ENCODE peak calls at places on chromosomes 5 and 9, in eight cellular contexts. L, H, N, V, Z, E, C and D are unnamed samples.

GRCh38 chr5:132103380-132103951 is 29.9 kb downstream of the CSF2 start:
- DNase-seq in L (peak; percentile 94), H (peak; percentile 76), N (peak; percentile 88), V (peak; percentile 86), Z (no peak), E (peak; percentile 81), C (peak; percentile 17), D (peak; percentile 89)

GRCh38 chr5:124956471-124957029 is 210.1 kb upstream of the ZNF608 start:
- DNase-seq in L (no peak), H (no peak), N (no peak), V (no peak), Z (no peak), E (no peak), C (no peak), D (peak; percentile 64)

GRCh38 chr5:131534995-131535394 is 100.0 kb downstream of the RAPGEF6 start:
- DNase-seq in L (no peak), H (no peak), N (no peak), V (no peak), Z (no peak), E (no peak), C (no peak), D (no peak)

GRCh38 chr5:150540615-150541396 is 32.9 kb downstream of the NDST1 start:
- DNase-seq in L (peak; percentile 95), H (no peak), N (peak; percentile 97), V (no peak), Z (no peak), E (no peak), C (peak; percentile 81), D (no peak)

GRCh38 chr9:15135167-15135792 is 171.7 kb downstream of the TTC39B start:
- DNase-seq in L (peak; percentile 48), H (no peak), N (peak; percentile 86), V (peak; percentile 60), Z (no peak), E (peak; percentile 73), C (peak; percentile 21), D (peak; percentile 31)

GRCh38 chr5:172179032-172179989 is 8.7 kb downstream of the STK10 start:
- DNase-seq in L (peak; percentile 24), H (no peak), N (peak; percentile 76), V (no peak), Z (no peak), E (peak; percentile 69), C (no peak), D (no peak)

GRCh38 chr5:170427672-170428236 is 38.6 kb upstream of the KCNMB1 start:
- DNase-seq in L (no peak), H (peak; percentile 69), N (peak; percentile 62), V (no peak), Z (no peak), E (no peak), C (no peak), D (peak; percentile 82)

GRCh38 chr9:127489471-127490115 is 38.3 kb downstream of the LRSAM1 start:
- DNase-seq in L (no peak), H (no peak), N (no peak), V (no peak), Z (no peak), E (no peak), C (no peak), D (no peak)

GRCh38 chr5:64838803-64839202 is 70.1 kb downstream of the CWC27 start:
- DNase-seq in L (no peak), H (no peak), N (no peak), V (no peak), Z (no peak), E (no peak), C (no peak), D (no peak)

GRCh38 chr5:59102437-59102836 is 519.6 kb downstream of the RAB3C start:
- DNase-seq in L (no peak), H (no peak), N (no peak), V (no peak), Z (no peak), E (no peak), C (no peak), D (no peak)

GRCh38 chr9:19229725-19230355 is 653 bp upstream of the DENND4C start:
- DNase-seq in L (peak; percentile 73), H (peak; percentile 41), N (no peak), V (peak; percentile 36), Z (peak; percentile 31), E (peak; percentile 69), C (no peak), D (peak; percentile 81)

GRCh38 chr9:75993434-75993833 is 103.0 kb downstream of the PCSK5 start:
- DNase-seq in L (no peak), H (no peak), N (peak; percentile 52), V (peak; percentile 26), Z (no peak), E (no peak), C (no peak), D (no peak)

GRCh38 chr5:133370281-133370890 is 242.0 kb downstream of the FSTL4 start:
- DNase-seq in L (no peak), H (no peak), N (no peak), V (no peak), Z (no peak), E (no peak), C (no peak), D (no peak)

GRCh38 chr9:104881991-104882555 is 45.9 kb downstream of the ABCA1 start:
- DNase-seq in L (no peak), H (no peak), N (no peak), V (no peak), Z (no peak), E (no peak), C (no peak), D (no peak)

GRCh38 chr5:72790188-72790587 is 26.3 kb upstream of the TNPO1 start:
- DNase-seq in L (no peak), H (no peak), N (no peak), V (no peak), Z (no peak), E (no peak), C (no peak), D (no peak)

GRCh38 chr9:87119328-87119881 is 172.1 kb upstream of the GAS1 start:
- DNase-seq in L (peak; percentile 49), H (peak; percentile 37), N (peak; percentile 93), V (no peak), Z (no peak), E (no peak), C (no peak), D (peak; percentile 49)

DNA sequence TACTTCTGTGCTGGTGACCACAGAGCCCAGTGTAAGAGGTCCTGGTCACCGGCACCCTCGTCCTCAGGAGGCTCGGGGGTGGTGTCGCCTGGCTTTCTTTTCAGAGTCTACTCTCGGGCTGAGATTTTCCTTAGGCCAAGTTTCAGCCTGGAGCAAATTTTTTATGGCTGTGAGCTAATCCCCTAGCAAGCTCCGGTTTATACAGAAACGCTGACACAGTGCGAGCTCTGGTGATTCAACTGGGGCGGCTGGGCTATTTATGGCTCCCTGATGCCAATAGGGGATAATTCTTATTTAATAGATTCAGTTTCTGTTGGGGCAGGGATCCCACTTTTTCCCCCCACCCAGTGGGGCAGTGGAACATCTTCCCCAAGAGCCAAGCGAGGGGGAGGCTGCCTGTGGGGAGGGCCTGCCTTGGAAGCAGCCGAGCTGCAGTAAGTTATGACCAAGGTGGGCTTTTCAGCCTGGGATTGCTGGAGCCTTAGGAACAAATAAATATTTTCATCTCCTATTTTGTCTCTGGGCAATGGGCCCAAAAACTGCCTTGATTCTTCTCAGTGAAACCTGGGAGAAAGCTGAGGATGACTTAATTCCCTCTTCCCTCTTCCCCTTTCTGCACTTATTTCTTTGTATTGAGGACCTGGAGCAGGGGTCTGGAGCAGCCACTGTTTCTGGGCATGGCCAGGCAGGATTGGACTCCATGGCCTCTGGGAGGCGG is 129.0 kb downstream of the MACROH2A1 start:
- DNase-seq in L (no peak), H (no peak), N (no peak), V (no peak), Z (no peak), E (no peak), C (no peak), D (no peak)
- H3K27ac ChIP-seq in L (no peak overlapping the region), H (no peak overlapping the region), N (no peak overlapping the region), V (no peak overlapping the region), Z (peak overlapping the region; percentile 84), E (no peak overlapping the region), C (no peak overlapping the region), D (no peak overlapping the region)

DNA sequence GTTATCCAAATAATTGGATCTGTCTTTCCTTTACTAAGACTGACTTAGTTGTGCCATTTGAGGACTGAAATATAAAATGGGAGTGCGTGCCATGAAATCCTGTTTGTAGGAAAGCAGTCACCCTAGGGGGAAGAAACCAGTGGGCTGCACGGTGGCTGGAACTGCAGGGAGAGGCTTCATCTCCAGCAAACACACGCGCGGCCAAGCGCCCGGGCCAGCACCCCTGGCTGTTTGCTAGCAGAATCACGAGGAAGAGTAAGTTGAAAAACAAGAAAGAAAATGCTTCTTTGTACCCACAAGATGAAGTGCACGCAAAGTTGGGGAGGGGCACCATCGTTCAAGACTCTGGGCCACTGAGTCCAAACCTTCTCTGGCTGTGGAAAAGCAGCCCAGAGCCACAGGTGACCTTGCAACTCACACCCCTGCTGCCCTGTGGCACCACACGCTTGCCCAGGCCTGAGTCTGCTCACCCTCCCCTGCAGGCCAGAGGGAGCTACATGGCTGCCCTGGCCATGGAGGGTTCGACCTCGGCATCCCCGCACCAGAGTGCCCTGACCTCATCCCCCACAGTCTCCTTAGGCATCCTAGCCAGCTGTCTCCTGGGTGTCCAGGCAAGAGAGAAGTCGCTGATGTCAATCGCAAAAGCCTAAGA is 55.2 kb downstream of the IRX2 start:
- DNase-seq in L (no peak), H (no peak), N (no peak), V (no peak), Z (no peak), E (no peak), C (no peak), D (no peak)
- H3K9me3 ChIP-seq in L (no peaks in the 10 kb centered on the region), H (peaks cover 15% of the 10 kb centered on the region), N (no peaks in the 10 kb centered on the region), V (peaks cover 15% of the 10 kb centered on the region), Z (no peaks in the 10 kb centered on the region), E (no peaks in the 10 kb centered on the region), C (no peaks in the 10 kb centered on the region), D (peaks cover 5% of the 10 kb centered on the region)

DNA sequence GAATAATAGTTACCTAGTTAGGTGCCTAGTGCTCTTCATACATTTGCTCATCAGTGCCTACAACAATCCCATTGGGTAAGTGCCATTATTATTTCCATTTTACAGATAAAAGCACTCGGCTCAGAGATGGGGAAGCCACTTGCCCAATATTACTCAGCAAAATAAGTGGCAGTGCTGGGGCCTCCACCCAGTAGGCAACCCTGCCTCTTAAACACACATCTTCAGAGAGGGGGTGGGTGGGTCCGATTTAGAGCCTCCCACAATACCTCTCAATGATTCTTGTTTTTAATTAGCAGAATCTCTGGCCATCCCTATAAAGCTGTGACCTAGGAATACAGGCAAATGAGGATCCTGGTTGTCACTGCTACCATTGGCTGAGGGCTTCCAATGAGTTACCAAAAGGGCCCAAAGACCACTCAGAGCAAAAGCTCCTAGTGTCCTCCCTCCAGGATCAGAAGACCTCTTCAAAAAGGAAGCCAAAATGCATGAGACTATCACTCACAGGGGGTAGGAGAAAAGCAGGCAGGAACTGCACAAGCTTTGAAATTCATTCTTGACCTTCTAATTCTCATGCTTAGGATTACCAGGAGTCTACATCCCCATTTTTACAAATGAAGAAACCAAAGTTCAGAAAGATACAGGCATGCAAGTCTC is 36.1 kb upstream of the UBE2D2 start:
- DNase-seq in L (no peak), H (no peak), N (no peak), V (no peak), Z (no peak), E (no peak), C (no peak), D (no peak)
- H3K27ac ChIP-seq in L (no peak overlapping the region), H (no peak overlapping the region), N (no peak overlapping the region), V (no peak overlapping the region), Z (no peak overlapping the region), E (no peak overlapping the region), C (no peak overlapping the region), D (no peak overlapping the region)

DNA sequence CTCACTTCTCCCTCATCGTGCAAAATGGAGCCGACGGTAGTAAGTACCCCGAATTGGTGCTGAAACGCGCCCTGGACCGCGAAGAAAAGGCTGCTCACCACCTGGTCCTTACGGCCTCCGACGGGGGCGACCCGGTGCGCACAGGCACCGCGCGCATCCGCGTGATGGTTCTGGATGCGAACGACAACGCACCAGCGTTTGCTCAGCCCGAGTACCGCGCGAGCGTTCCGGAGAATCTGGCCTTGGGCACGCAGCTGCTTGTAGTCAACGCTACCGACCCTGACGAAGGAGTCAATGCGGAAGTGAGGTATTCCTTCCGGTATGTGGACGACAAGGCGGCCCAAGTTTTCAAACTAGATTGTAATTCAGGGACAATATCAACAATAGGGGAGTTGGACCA is 979 bp downstream of the PCDHGA12 start:
- DNase-seq in L (peak; percentile 38), H (no peak), N (peak; percentile 67), V (no peak), Z (no peak), E (no peak), C (no peak), D (no peak)
- H3K9me3 ChIP-seq in L (peaks cover 4% of the 10 kb centered on the region), H (peaks cover 100% of the 10 kb centered on the region), N (peaks cover 5% of the 10 kb centered on the region), V (no peaks in the 10 kb centered on the region), Z (peaks cover 82% of the 10 kb centered on the region), E (no peaks in the 10 kb centered on the region), C (peaks cover 8% of the 10 kb centered on the region), D (peaks cover 9% of the 10 kb centered on the region)